ENCODE peak calls at places on chromosomes 6 and 20, in six cellular contexts. One of them, this sample, is unnamed. For H3K36me3, the result is how much of the 10 kb centered on the place peaks cover.

GRCh38 chr6:6746334-6746969 is 157.9 kb downstream of the LY86 start:
- DNase-seq in heart right ventricle: peak
- DNase-seq in CD8-positive, alpha-beta memory T cell: no peak
- DNase-seq in transverse colon: no peak
- DNase-seq in upper lobe of right lung: no peak
- DNase-seq in ovary: no peak
- DNase-seq in this sample: no peak

GRCh38 chr6:164859791-164860190 is 449.6 kb downstream of the C6orf118 start:
- DNase-seq in CD8-positive, alpha-beta memory T cell: no peak
- DNase-seq in ovary: no peak
- DNase-seq in upper lobe of right lung: no peak
- DNase-seq in heart right ventricle: no peak
- DNase-seq in transverse colon: no peak
- DNase-seq in this sample: no peak

GRCh38 chr6:2094637-2095036 is 150.8 kb downstream of the GMDS start:
- DNase-seq in heart right ventricle: no peak
- DNase-seq in upper lobe of right lung: no peak
- DNase-seq in ovary: no peak
- DNase-seq in CD8-positive, alpha-beta memory T cell: no peak
- DNase-seq in transverse colon: no peak
- DNase-seq in this sample: no peak

GRCh38 chr6:136290406-136291010 is 862 bp upstream of the BCLAF1 start:
- DNase-seq in CD8-positive, alpha-beta memory T cell: peak
- DNase-seq in upper lobe of right lung: peak
- DNase-seq in ovary: peak
- DNase-seq in transverse colon: peak
- DNase-seq in heart right ventricle: peak
- DNase-seq in this sample: peak

GRCh38 chr6:8481727-8482126 is 46.4 kb upstream of the SLC35B3 start:
- DNase-seq in CD8-positive, alpha-beta memory T cell: no peak
- DNase-seq in transverse colon: no peak
- DNase-seq in heart right ventricle: no peak
- DNase-seq in upper lobe of right lung: no peak
- DNase-seq in ovary: no peak
- DNase-seq in this sample: no peak

GRCh38 chr6:13478525-13478962 is 8.9 kb downstream of the GFOD1 start:
- DNase-seq in ovary: no peak
- DNase-seq in upper lobe of right lung: no peak
- DNase-seq in CD8-positive, alpha-beta memory T cell: no peak
- DNase-seq in heart right ventricle: no peak
- DNase-seq in transverse colon: no peak
- DNase-seq in this sample: no peak

GRCh38 chr20:58579069-58579818 is 64.0 kb upstream of the APCDD1L start:
- DNase-seq in ovary: no peak
- DNase-seq in heart right ventricle: no peak
- DNase-seq in transverse colon: no peak
- DNase-seq in CD8-positive, alpha-beta memory T cell: no peak
- DNase-seq in upper lobe of right lung: no peak
- DNase-seq in this sample: no peak

GRCh38 chr6:69379518-69379917 is 417.3 kb downstream of the LMBRD1 start:
- DNase-seq in CD8-positive, alpha-beta memory T cell: no peak
- DNase-seq in transverse colon: no peak
- DNase-seq in upper lobe of right lung: no peak
- DNase-seq in heart right ventricle: no peak
- DNase-seq in ovary: no peak
- DNase-seq in this sample: no peak

GRCh38 chr6:146598785-146599405 is at the start of gene ADGB:
- DNase-seq in CD8-positive, alpha-beta memory T cell: no peak
- DNase-seq in transverse colon: peak
- DNase-seq in upper lobe of right lung: peak
- DNase-seq in heart right ventricle: peak
- DNase-seq in ovary: peak
- DNase-seq in this sample: no peak

GRCh38 chr6:42431877-42432276 is 19.8 kb downstream of the TRERF1 start:
- DNase-seq in ovary: no peak
- DNase-seq in CD8-positive, alpha-beta memory T cell: no peak
- DNase-seq in transverse colon: no peak
- DNase-seq in heart right ventricle: no peak
- DNase-seq in upper lobe of right lung: no peak
- DNase-seq in this sample: no peak

GRCh38 chr20:41136336-41136694 is 1.0 kb upstream of the PLCG1 start:
- DNase-seq in heart right ventricle: no peak
- DNase-seq in upper lobe of right lung: no peak
- DNase-seq in transverse colon: no peak
- DNase-seq in ovary: no peak
- DNase-seq in CD8-positive, alpha-beta memory T cell: peak
- DNase-seq in this sample: peak

GRCh38 chr6:106163446-106163965 is 77.4 kb downstream of the PRDM1 start:
- DNase-seq in upper lobe of right lung: no peak
- DNase-seq in heart right ventricle: no peak
- DNase-seq in transverse colon: peak
- DNase-seq in ovary: no peak
- DNase-seq in CD8-positive, alpha-beta memory T cell: peak
- DNase-seq in this sample: no peak

GRCh38 chr20:39630215-39630614 is 668.1 kb downstream of the DHX35 start:
- DNase-seq in upper lobe of right lung: no peak
- DNase-seq in heart right ventricle: no peak
- DNase-seq in CD8-positive, alpha-beta memory T cell: no peak
- DNase-seq in ovary: no peak
- DNase-seq in transverse colon: no peak
- DNase-seq in this sample: no peak

GRCh38 chr6:169933251-169933821 is 181.9 kb downstream of the ERMARD start:
- DNase-seq in CD8-positive, alpha-beta memory T cell: no peak
- DNase-seq in heart right ventricle: no peak
- DNase-seq in transverse colon: peak
- DNase-seq in ovary: no peak
- DNase-seq in upper lobe of right lung: no peak
- DNase-seq in this sample: no peak

GRCh38 chr6:88301888-88302768 is 136.0 kb upstream of the CNR1 start:
- DNase-seq in transverse colon: no peak
- DNase-seq in heart right ventricle: no peak
- DNase-seq in CD8-positive, alpha-beta memory T cell: no peak
- DNase-seq in ovary: no peak
- DNase-seq in upper lobe of right lung: no peak
- DNase-seq in this sample: no peak

GRCh38 chr6:16731503-16732018 is 29.7 kb downstream of the ATXN1 start:
- DNase-seq in heart right ventricle: no peak
- DNase-seq in upper lobe of right lung: no peak
- DNase-seq in transverse colon: no peak
- DNase-seq in CD8-positive, alpha-beta memory T cell: peak
- DNase-seq in ovary: no peak
- DNase-seq in this sample: no peak

GRCh38 chr20:23408957-23409356 is 12.3 kb downstream of the NAPB start:
- DNase-seq in ovary: peak
- DNase-seq in upper lobe of right lung: no peak
- DNase-seq in heart right ventricle: no peak
- DNase-seq in transverse colon: no peak
- DNase-seq in CD8-positive, alpha-beta memory T cell: no peak
- DNase-seq in this sample: no peak

GRCh38 chr6:110395221-110395620 is 20.2 kb downstream of the DDO start:
- DNase-seq in CD8-positive, alpha-beta memory T cell: no peak
- DNase-seq in upper lobe of right lung: no peak
- DNase-seq in ovary: peak
- DNase-seq in heart right ventricle: no peak
- DNase-seq in transverse colon: no peak
- DNase-seq in this sample: no peak

GRCh38 chr20:57579331-57579897 is 18.5 kb downstream of the PCK1 start:
- DNase-seq in heart right ventricle: no peak
- DNase-seq in CD8-positive, alpha-beta memory T cell: no peak
- DNase-seq in ovary: no peak
- DNase-seq in upper lobe of right lung: no peak
- DNase-seq in transverse colon: no peak
- DNase-seq in this sample: no peak

GRCh38 chr6:136180729-136181128 is 69.4 kb downstream of the MTFR2 start:
- DNase-seq in transverse colon: no peak
- DNase-seq in ovary: no peak
- DNase-seq in CD8-positive, alpha-beta memory T cell: no peak
- DNase-seq in upper lobe of right lung: no peak
- DNase-seq in heart right ventricle: no peak
- DNase-seq in this sample: no peak

GRCh38 chr6:56521454-56521853 is 121.2 kb downstream of the DST start:
- DNase-seq in heart right ventricle: no peak
- DNase-seq in CD8-positive, alpha-beta memory T cell: no peak
- DNase-seq in transverse colon: no peak
- DNase-seq in upper lobe of right lung: no peak
- DNase-seq in ovary: no peak
- DNase-seq in this sample: no peak

GRCh38 chr20:2178328-2179232 is 77.0 kb downstream of the STK35 start:
- DNase-seq in heart right ventricle: no peak
- DNase-seq in transverse colon: no peak
- DNase-seq in CD8-positive, alpha-beta memory T cell: no peak
- DNase-seq in ovary: no peak
- DNase-seq in upper lobe of right lung: no peak
- DNase-seq in this sample: no peak

GRCh38 chr6:117270121-117270959 is 5.0 kb downstream of the VGLL2 start:
- DNase-seq in ovary: no peak
- DNase-seq in CD8-positive, alpha-beta memory T cell: no peak
- DNase-seq in upper lobe of right lung: no peak
- DNase-seq in transverse colon: no peak
- DNase-seq in heart right ventricle: peak
- DNase-seq in this sample: no peak

GRCh38 chr6:4169028-4169789 is 33.8 kb upstream of the ECI2 start:
- DNase-seq in transverse colon: no peak
- DNase-seq in CD8-positive, alpha-beta memory T cell: no peak
- DNase-seq in upper lobe of right lung: no peak
- DNase-seq in heart right ventricle: no peak
- DNase-seq in ovary: no peak
- DNase-seq in this sample: no peak

GRCh38 chr6:90103056-90103793 is 193.4 kb downstream of the BACH2 start:
- DNase-seq in transverse colon: no peak
- DNase-seq in upper lobe of right lung: no peak
- DNase-seq in heart right ventricle: no peak
- DNase-seq in CD8-positive, alpha-beta memory T cell: peak
- DNase-seq in ovary: no peak
- DNase-seq in this sample: no peak

GRCh38 chr6:70277480-70277879 is 25.4 kb downstream of the COL9A1 start:
- DNase-seq in ovary: no peak
- DNase-seq in CD8-positive, alpha-beta memory T cell: no peak
- DNase-seq in transverse colon: no peak
- DNase-seq in upper lobe of right lung: no peak
- DNase-seq in heart right ventricle: no peak
- DNase-seq in this sample: no peak

GRCh38 chr20:23087587-23088275 is 1.6 kb upstream of the CD93 start:
- DNase-seq in CD8-positive, alpha-beta memory T cell: no peak
- DNase-seq in upper lobe of right lung: no peak
- DNase-seq in transverse colon: no peak
- DNase-seq in heart right ventricle: no peak
- DNase-seq in ovary: no peak
- DNase-seq in this sample: no peak

GRCh38 chr6:82554706-82555105 is 191.1 kb downstream of the TPBG start:
- DNase-seq in ovary: no peak
- DNase-seq in CD8-positive, alpha-beta memory T cell: no peak
- DNase-seq in upper lobe of right lung: no peak
- DNase-seq in heart right ventricle: no peak
- DNase-seq in transverse colon: no peak
- DNase-seq in this sample: no peak

GRCh38 chr6:2792330-2792729 is 27.1 kb downstream of the WRNIP1 start:
- DNase-seq in transverse colon: no peak
- DNase-seq in upper lobe of right lung: no peak
- DNase-seq in heart right ventricle: no peak
- DNase-seq in ovary: no peak
- DNase-seq in CD8-positive, alpha-beta memory T cell: no peak
- DNase-seq in this sample: no peak

GRCh38 chr20:38082894-38083293 is 49.3 kb downstream of the RPRD1B start:
- DNase-seq in upper lobe of right lung: no peak
- DNase-seq in ovary: no peak
- DNase-seq in heart right ventricle: no peak
- DNase-seq in transverse colon: no peak
- DNase-seq in CD8-positive, alpha-beta memory T cell: no peak
- DNase-seq in this sample: no peak
- H3K36me3 ChIP-seq in upper lobe of right lung: under half
- H3K36me3 ChIP-seq in ovary: under half
- H3K36me3 ChIP-seq in heart right ventricle: under half
- H3K36me3 ChIP-seq in transverse colon: under half
- H3K36me3 ChIP-seq in CD8-positive, alpha-beta memory T cell: under half
- H3K36me3 ChIP-seq in this sample: under half

GRCh38 chr6:36419295-36419694 is 23.4 kb downstream of the PXT1 start:
- DNase-seq in ovary: no peak
- DNase-seq in transverse colon: no peak
- DNase-seq in upper lobe of right lung: no peak
- DNase-seq in CD8-positive, alpha-beta memory T cell: no peak
- DNase-seq in heart right ventricle: no peak
- DNase-seq in this sample: no peak
- H3K36me3 ChIP-seq in ovary: under half
- H3K36me3 ChIP-seq in transverse colon: under half
- H3K36me3 ChIP-seq in upper lobe of right lung: under half
- H3K36me3 ChIP-seq in CD8-positive, alpha-beta memory T cell: under half
- H3K36me3 ChIP-seq in heart right ventricle: under half
- H3K36me3 ChIP-seq in this sample: under half

DNA sequence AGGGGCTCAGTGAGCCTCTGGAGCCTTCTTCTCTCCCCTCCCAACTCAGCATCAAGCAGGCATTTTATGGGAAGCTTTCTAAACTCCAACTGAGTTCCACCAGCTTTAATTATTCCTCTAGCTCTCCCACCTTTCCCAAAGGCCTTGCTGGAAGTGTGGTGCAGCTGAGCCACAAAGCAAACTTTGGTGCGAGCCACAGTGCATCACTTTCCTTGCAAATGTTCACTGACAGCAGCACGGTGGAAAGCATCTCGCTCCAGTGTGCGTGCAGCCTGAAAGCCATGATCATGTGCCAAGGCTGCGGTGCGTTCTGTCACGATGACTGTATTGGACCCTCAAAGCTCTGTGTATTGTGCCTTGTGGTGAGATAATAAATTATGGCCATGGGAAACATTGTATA is 78.8 kb downstream of the ASXL1 start:
- DNase-seq in heart right ventricle: no peak
- DNase-seq in transverse colon: no peak
- DNase-seq in upper lobe of right lung: no peak
- DNase-seq in ovary: no peak
- DNase-seq in CD8-positive, alpha-beta memory T cell: no peak
- DNase-seq in this sample: no peak
- H3K36me3 ChIP-seq in heart right ventricle: under half
- H3K36me3 ChIP-seq in transverse colon: under half
- H3K36me3 ChIP-seq in upper lobe of right lung: half or more
- H3K36me3 ChIP-seq in ovary: under half
- H3K36me3 ChIP-seq in CD8-positive, alpha-beta memory T cell: half or more
- H3K36me3 ChIP-seq in this sample: half or more

GRCh38 chr20:62293111-62293784 is 9.5 kb upstream of the ADRM1 start:
- DNase-seq in upper lobe of right lung: no peak
- DNase-seq in transverse colon: no peak
- DNase-seq in CD8-positive, alpha-beta memory T cell: no peak
- DNase-seq in ovary: no peak
- DNase-seq in heart right ventricle: no peak
- DNase-seq in this sample: no peak

GRCh38 chr20:62292115-62292514 is 10.7 kb upstream of the ADRM1 start:
- DNase-seq in CD8-positive, alpha-beta memory T cell: peak
- DNase-seq in upper lobe of right lung: no peak
- DNase-seq in heart right ventricle: no peak
- DNase-seq in ovary: no peak
- DNase-seq in transverse colon: no peak
- DNase-seq in this sample: no peak

GRCh38 chr20:62296724-62297448 is 5.9 kb upstream of the ADRM1 start:
- DNase-seq in CD8-positive, alpha-beta memory T cell: no peak
- DNase-seq in upper lobe of right lung: no peak
- DNase-seq in ovary: no peak
- DNase-seq in heart right ventricle: no peak
- DNase-seq in transverse colon: no peak
- DNase-seq in this sample: no peak

GRCh38 chr20:62291251-62292066 is 11.3 kb upstream of the ADRM1 start:
- DNase-seq in heart right ventricle: no peak
- DNase-seq in ovary: no peak
- DNase-seq in transverse colon: no peak
- DNase-seq in CD8-positive, alpha-beta memory T cell: peak
- DNase-seq in upper lobe of right lung: no peak
- DNase-seq in this sample: no peak

GRCh38 chr20:62294516-62294915 is 8.3 kb upstream of the ADRM1 start:
- DNase-seq in ovary: no peak
- DNase-seq in CD8-positive, alpha-beta memory T cell: no peak
- DNase-seq in upper lobe of right lung: no peak
- DNase-seq in heart right ventricle: no peak
- DNase-seq in transverse colon: no peak
- DNase-seq in this sample: no peak
- H3K36me3 ChIP-seq in ovary: under half
- H3K36me3 ChIP-seq in CD8-positive, alpha-beta memory T cell: under half
- H3K36me3 ChIP-seq in upper lobe of right lung: half or more
- H3K36me3 ChIP-seq in heart right ventricle: under half
- H3K36me3 ChIP-seq in transverse colon: under half
- H3K36me3 ChIP-seq in this sample: half or more